ENCODE peak calls at places on chromosomes 13 and 19, in eight cellular contexts. R, W, P, A, I, K, N and D are unnamed samples.

GRCh38 chr13:27269114-27269665 is 1.4 kb upstream of the RASL11A start:
- DNase-seq in R (peak; percentile 36), K (no peak), N (no peak), P (no peak), A (no peak), I (no peak), W (no peak), D (no peak)

GRCh38 chr19:36182612-36183454 is 30.6 kb upstream of the COX7A1 start:
- DNase-seq in N (no peak), A (no peak), I (no peak), P (no peak), R (peak; percentile 64), W (peak; percentile 12), K (no peak), D (no peak)

GRCh38 chr13:113970810-113971470 is 2.9 kb downstream of the C13orf46 start:
- DNase-seq in R (no peak), N (no peak), P (no peak), I (no peak), W (peak; percentile 90), A (no peak), K (no peak), D (no peak)

GRCh38 chr19:34578751-34579150 is 97.2 kb downstream of the WTIP start:
- DNase-seq in W (no peak), A (no peak), I (no peak), K (no peak), P (no peak), N (no peak), R (no peak), D (no peak)

GRCh38 chr13:44394649-44395048 is 21.0 kb downstream of the SERP2 start:
- DNase-seq in N (no peak), R (no peak), P (no peak), W (no peak), A (no peak), I (no peak), K (no peak), D (no peak)

GRCh38 chr19:17289489-17289888 is 7.8 kb downstream of the ANKLE1 start:
- DNase-seq in R (no peak), N (no peak), P (no peak), I (no peak), A (no peak), W (peak; percentile 24), K (no peak), D (no peak)

GRCh38 chr13:113061271-113061625 is 44.3 kb upstream of the F7 start:
- DNase-seq in P (no peak), K (no peak), I (no peak), R (no peak), W (no peak), N (no peak), A (no peak), D (no peak)

GRCh38 chr19:2429917-2430570 is 2.7 kb upstream of the TIMM13 start:
- DNase-seq in K (no peak), R (no peak), W (no peak), P (no peak), N (no peak), I (no peak), A (no peak), D (no peak)